ENCODE peak calls at places on chromosomes 5 and 9, in four cellular contexts. P, Y, R and V are unnamed samples.

GRCh38 chr9:79221084-79221483 is 350.7 kb upstream of the TLE4 start:
- DNase-seq in P (no peak), Y (no peak), R (no peak), V (no peak)

GRCh38 chr9:136482046-136482792 is 621 bp downstream of the SEC16A start:
- DNase-seq in P (peak; percentile 45), Y (no peak), R (no peak), V (no peak)

GRCh38 chr5:175654807-175655206 is 3.1 kb upstream of the HRH2 start:
- DNase-seq in P (peak; percentile 12), Y (no peak), R (no peak), V (no peak)

GRCh38 chr9:106146066-106146840 is 451.9 kb downstream of the TMEM38B start:
- DNase-seq in P (no peak), Y (no peak), R (no peak), V (no peak)

GRCh38 chr9:38227656-38228055 is 158.6 kb upstream of the SHB start:
- DNase-seq in P (no peak), Y (no peak), R (no peak), V (no peak)

GRCh38 chr9:5265939-5266338 is 34.7 kb downstream of the INSL4 start:
- DNase-seq in P (no peak), Y (no peak), R (no peak), V (no peak)

GRCh38 chr5:76964018-76964417 is 11.2 kb downstream of the CRHBP start:
- DNase-seq in P (no peak), Y (no peak), R (no peak), V (no peak)

GRCh38 chr5:155982354-155982753 is 344.6 kb upstream of the SGCD start:
- DNase-seq in P (no peak), Y (no peak), R (no peak), V (no peak)

GRCh38 chr5:88825782-88826110 is 57.2 kb downstream of the MEF2C start:
- DNase-seq in P (peak; percentile 59), Y (no peak), R (no peak), V (no peak)

GRCh38 chr5:28301676-28302075 is 1263.3 kb upstream of the CDH9 start:
- DNase-seq in P (peak; percentile 0), Y (no peak), R (no peak), V (no peak)

GRCh38 chr9:22097712-22098111 is 88.6 kb upstream of the CDKN2B start:
- DNase-seq in P (no peak), Y (no peak), R (no peak), V (no peak)

GRCh38 chr9:136782452-136782851 is 8.7 kb upstream of the TMEM141 start:
- DNase-seq in P (no peak), Y (no peak), R (no peak), V (no peak)

GRCh38 chr5:119168401-119168800 is 97.5 kb downstream of the DMXL1 start:
- DNase-seq in P (no peak), Y (no peak), R (no peak), V (no peak)

GRCh38 chr9:91771027-91771426 is 179.0 kb downstream of the ROR2 start:
- DNase-seq in P (no peak), Y (no peak), R (no peak), V (no peak)

GRCh38 chr9:78821126-78821822 is 524.3 kb downstream of the PSAT1 start:
- DNase-seq in P (peak; percentile 4), Y (peak; percentile 49), R (no peak), V (peak; percentile 51)

GRCh38 chr9:93121316-93122241 is 12.5 kb downstream of the NINJ1 start:
- DNase-seq in P (no peak), Y (no peak), R (no peak), V (no peak)

GRCh38 chr5:146815423-146815822 is 63.1 kb downstream of the PPP2R2B start:
- DNase-seq in P (no peak), Y (no peak), R (no peak), V (no peak)

GRCh38 chr9:132201139-132201538 is 39.3 kb downstream of the NTNG2 start:
- DNase-seq in P (no peak), Y (no peak), R (no peak), V (no peak)

GRCh38 chr9:35518981-35519679 is 29.2 kb downstream of the RUSC2 start:
- DNase-seq in P (no peak), Y (no peak), R (no peak), V (no peak)

GRCh38 chr9:16052146-16052545 is 499.3 kb downstream of the CCDC171 start:
- DNase-seq in P (no peak), Y (no peak), R (no peak), V (no peak)

GRCh38 chr9:87395804-87396458 is 101.7 kb upstream of the DAPK1 start:
- DNase-seq in P (no peak), Y (peak; percentile 91), R (no peak), V (no peak)

GRCh38 chr9:97889941-97890557 is 32.3 kb downstream of the TRMO start:
- DNase-seq in P (peak; percentile 69), Y (no peak), R (no peak), V (peak; percentile 72)
- TF ChIP-seq FOXK2 in P (no peak), Y (no peak), R (no peak), V (no peak)

GRCh38 chr9:95776131-95776530 is 99.4 kb upstream of the ERCC6L2 start:
- DNase-seq in P (no peak), Y (no peak), R (no peak), V (no peak)
- TF ChIP-seq FOXK2 in P (no peak), Y (no peak), R (no peak), V (no peak)

DNA sequence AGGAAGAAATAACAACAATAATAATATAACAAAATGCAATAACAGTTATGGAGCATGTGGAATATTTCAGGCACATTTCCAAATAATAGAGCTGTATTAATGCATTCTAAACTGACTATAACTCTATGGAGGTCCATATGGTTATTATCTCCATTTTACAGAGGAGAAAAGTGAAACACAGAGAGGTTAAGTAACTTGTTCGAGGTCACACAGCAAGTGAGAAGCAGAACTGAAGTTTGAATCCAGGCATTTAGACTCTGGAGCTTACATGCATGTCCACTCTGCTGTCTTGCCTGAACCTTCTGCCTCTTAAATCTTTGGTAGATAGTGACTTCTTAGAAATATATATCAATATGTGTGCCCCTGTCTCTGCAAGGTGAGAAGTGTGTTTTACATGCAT is 350.8 kb downstream of the GADD45G start:
- DNase-seq in P (no peak), Y (no peak), R (no peak), V (no peak)
- TF ChIP-seq FOXK2 in P (no peak), Y (no peak), R (no peak), V (no peak)

DNA sequence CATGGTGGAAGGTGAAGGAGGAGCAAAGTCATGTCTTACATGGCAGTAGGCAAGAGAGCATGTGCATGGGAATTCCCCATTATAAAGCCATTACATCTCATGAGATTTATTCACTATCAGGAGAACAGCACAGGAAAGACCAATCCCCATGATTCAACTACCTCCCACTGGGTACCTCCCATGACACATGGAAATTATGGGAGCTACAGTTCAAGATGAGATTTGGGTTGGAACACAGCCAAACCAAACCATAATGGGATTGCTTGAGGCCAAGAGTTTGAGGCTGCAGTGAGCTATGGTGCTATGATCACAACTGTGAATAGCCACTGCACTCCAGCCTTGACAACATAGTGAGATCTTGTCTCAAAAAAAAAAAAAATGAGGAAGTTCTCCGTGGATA is 581.8 kb downstream of the TAF11L14 start:
- DNase-seq in P (no peak), Y (no peak), R (no peak), V (no peak)
- TF ChIP-seq FOXK2 in P (no peak), Y (no peak), R (no peak), V (no peak)

DNA sequence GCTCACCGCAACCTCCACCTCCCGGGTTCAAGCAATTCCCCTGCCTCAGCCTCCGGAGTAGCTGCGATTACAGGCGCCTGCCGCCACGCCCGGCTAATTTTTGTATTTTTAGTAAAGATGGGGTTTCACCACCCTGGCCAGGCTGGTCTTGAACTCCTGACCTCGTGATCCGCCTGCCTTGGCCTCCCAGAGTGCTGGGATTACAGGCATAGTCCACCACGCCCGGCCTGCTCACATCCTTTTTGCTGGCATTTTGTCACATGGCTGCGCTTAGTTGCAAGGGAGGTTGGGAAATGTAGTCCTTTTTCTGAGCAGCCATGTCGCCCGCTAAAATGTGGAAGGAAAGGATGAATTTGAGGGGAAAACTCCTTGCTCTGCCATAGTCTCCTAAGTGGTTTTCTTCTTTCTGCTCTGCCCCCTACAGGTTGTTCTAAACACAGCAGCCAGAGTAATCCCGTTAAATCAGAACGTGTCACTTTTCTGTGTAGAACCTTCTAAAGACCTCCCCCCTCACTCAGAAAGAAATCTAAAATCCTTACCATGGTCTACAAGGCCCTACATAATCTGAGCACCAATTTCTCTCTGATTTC is 57.8 kb upstream of the HSPA9 start:
- DNase-seq in P (peak; percentile 82), Y (peak; percentile 54), R (peak; percentile 51), V (peak; percentile 73)
- TF ChIP-seq FOXK2 in P (no peak), Y (no peak), R (no peak), V (no peak)

GRCh38 chr5:115461506-115462290 is 82.9 kb downstream of the FEM1C start:
- DNase-seq in P (no peak), Y (no peak), R (no peak), V (no peak)
- TF ChIP-seq FOXK2 in P (no peak), Y (no peak), R (no peak), V (no peak)